ENCODE peak calls at places on chromosomes 13 and 19, in ten cellular contexts. One of them, this sample, is unnamed.

GRCh38 chr13:75365724-75366173 is 116.2 kb downstream of the TBC1D4 start:
- DNase-seq in cardiac muscle cell: no peak
- DNase-seq in breast epithelium: no peak
- DNase-seq in AG04450: peak
- DNase-seq in A549: peak
- DNase-seq in kidney: no peak
- DNase-seq in ascending aorta: no peak
- DNase-seq in CD8-positive, alpha-beta T cell: no peak
- DNase-seq in GM23338: peak
- DNase-seq in left ventricle myocardium inferior: no peak
- DNase-seq in this sample: no peak

GRCh38 chr19:51116736-51117135 is 8.0 kb upstream of the SIGLEC9 start:
- DNase-seq in A549: no peak
- DNase-seq in ascending aorta: no peak
- DNase-seq in breast epithelium: no peak
- DNase-seq in GM23338: no peak
- DNase-seq in AG04450: no peak
- DNase-seq in kidney: peak
- DNase-seq in left ventricle myocardium inferior: no peak
- DNase-seq in CD8-positive, alpha-beta T cell: no peak
- DNase-seq in cardiac muscle cell: no peak
- DNase-seq in this sample: no peak

GRCh38 chr13:27919934-27920676 is at the start of gene PDX1:
- DNase-seq in cardiac muscle cell: peak
- DNase-seq in GM23338: peak
- DNase-seq in ascending aorta: no peak
- DNase-seq in left ventricle myocardium inferior: peak
- DNase-seq in CD8-positive, alpha-beta T cell: no peak
- DNase-seq in breast epithelium: no peak
- DNase-seq in A549: no peak
- DNase-seq in AG04450: no peak
- DNase-seq in kidney: peak
- DNase-seq in this sample: no peak

GRCh38 chr13:88196106-88196505 is 524.9 kb downstream of the SLITRK5 start:
- DNase-seq in GM23338: no peak
- DNase-seq in left ventricle myocardium inferior: no peak
- DNase-seq in kidney: no peak
- DNase-seq in breast epithelium: no peak
- DNase-seq in A549: peak
- DNase-seq in cardiac muscle cell: no peak
- DNase-seq in ascending aorta: no peak
- DNase-seq in AG04450: no peak
- DNase-seq in CD8-positive, alpha-beta T cell: no peak
- DNase-seq in this sample: no peak

GRCh38 chr19:53908106-53908932 is 759 bp upstream of the CACNG7 start:
- DNase-seq in A549: peak
- DNase-seq in cardiac muscle cell: peak
- DNase-seq in CD8-positive, alpha-beta T cell: no peak
- DNase-seq in AG04450: peak
- DNase-seq in GM23338: peak
- DNase-seq in breast epithelium: no peak
- DNase-seq in kidney: no peak
- DNase-seq in left ventricle myocardium inferior: no peak
- DNase-seq in ascending aorta: no peak
- DNase-seq in this sample: peak

GRCh38 chr13:52459668-52460067 is 4.4 kb downstream of the CKAP2 start:
- DNase-seq in breast epithelium: no peak
- DNase-seq in A549: no peak
- DNase-seq in kidney: no peak
- DNase-seq in AG04450: peak
- DNase-seq in CD8-positive, alpha-beta T cell: no peak
- DNase-seq in cardiac muscle cell: no peak
- DNase-seq in left ventricle myocardium inferior: no peak
- DNase-seq in ascending aorta: no peak
- DNase-seq in GM23338: no peak
- DNase-seq in this sample: no peak

GRCh38 chr13:20497376-20497775 is 28.3 kb downstream of the CRYL1 start:
- DNase-seq in A549: no peak
- DNase-seq in left ventricle myocardium inferior: no peak
- DNase-seq in kidney: no peak
- DNase-seq in GM23338: no peak
- DNase-seq in cardiac muscle cell: no peak
- DNase-seq in AG04450: no peak
- DNase-seq in ascending aorta: no peak
- DNase-seq in CD8-positive, alpha-beta T cell: no peak
- DNase-seq in breast epithelium: no peak
- DNase-seq in this sample: no peak

GRCh38 chr19:44608391-44608821 is 5.0 kb upstream of the IGSF23 start:
- DNase-seq in cardiac muscle cell: no peak
- DNase-seq in left ventricle myocardium inferior: no peak
- DNase-seq in breast epithelium: no peak
- DNase-seq in GM23338: no peak
- DNase-seq in kidney: no peak
- DNase-seq in CD8-positive, alpha-beta T cell: no peak
- DNase-seq in AG04450: no peak
- DNase-seq in A549: no peak
- DNase-seq in ascending aorta: no peak
- DNase-seq in this sample: no peak

GRCh38 chr19:6226444-6227155 is 53.2 kb downstream of the MLLT1 start:
- DNase-seq in left ventricle myocardium inferior: no peak
- DNase-seq in A549: no peak
- DNase-seq in ascending aorta: no peak
- DNase-seq in kidney: peak
- DNase-seq in cardiac muscle cell: no peak
- DNase-seq in AG04450: no peak
- DNase-seq in CD8-positive, alpha-beta T cell: no peak
- DNase-seq in GM23338: no peak
- DNase-seq in breast epithelium: no peak
- DNase-seq in this sample: no peak

GRCh38 chr19:6481541-6482342 is at the start of gene DENND1C:
- DNase-seq in cardiac muscle cell: peak
- DNase-seq in CD8-positive, alpha-beta T cell: no peak
- DNase-seq in left ventricle myocardium inferior: no peak
- DNase-seq in kidney: peak
- DNase-seq in ascending aorta: no peak
- DNase-seq in A549: peak
- DNase-seq in AG04450: no peak
- DNase-seq in GM23338: peak
- DNase-seq in breast epithelium: no peak
- DNase-seq in this sample: peak

GRCh38 chr19:41936961-41937360 is 8.7 kb upstream of the ERFL start:
- DNase-seq in ascending aorta: no peak
- DNase-seq in left ventricle myocardium inferior: no peak
- DNase-seq in A549: no peak
- DNase-seq in AG04450: no peak
- DNase-seq in kidney: no peak
- DNase-seq in CD8-positive, alpha-beta T cell: no peak
- DNase-seq in cardiac muscle cell: no peak
- DNase-seq in breast epithelium: no peak
- DNase-seq in GM23338: peak
- DNase-seq in this sample: no peak

GRCh38 chr13:91270031-91270430 is 77.5 kb upstream of the MIR17HG start:
- DNase-seq in CD8-positive, alpha-beta T cell: no peak
- DNase-seq in ascending aorta: no peak
- DNase-seq in A549: no peak
- DNase-seq in AG04450: no peak
- DNase-seq in GM23338: no peak
- DNase-seq in kidney: no peak
- DNase-seq in breast epithelium: no peak
- DNase-seq in cardiac muscle cell: no peak
- DNase-seq in left ventricle myocardium inferior: no peak
- DNase-seq in this sample: no peak

GRCh38 chr19:42596391-42597071 is 1.8 kb upstream of the CEACAM8 start:
- DNase-seq in kidney: peak
- DNase-seq in cardiac muscle cell: peak
- DNase-seq in CD8-positive, alpha-beta T cell: no peak
- DNase-seq in left ventricle myocardium inferior: no peak
- DNase-seq in ascending aorta: no peak
- DNase-seq in GM23338: peak
- DNase-seq in A549: peak
- DNase-seq in AG04450: no peak
- DNase-seq in breast epithelium: no peak
- DNase-seq in this sample: peak

GRCh38 chr19:1289395-1290244 is 3.9 kb downstream of the EFNA2 start:
- DNase-seq in ascending aorta: no peak
- DNase-seq in CD8-positive, alpha-beta T cell: no peak
- DNase-seq in breast epithelium: no peak
- DNase-seq in GM23338: no peak
- DNase-seq in cardiac muscle cell: no peak
- DNase-seq in AG04450: no peak
- DNase-seq in A549: no peak
- DNase-seq in left ventricle myocardium inferior: no peak
- DNase-seq in kidney: peak
- DNase-seq in this sample: no peak
- TF ChIP-seq CTCF in ascending aorta: no peak
- TF ChIP-seq CTCF in CD8-positive, alpha-beta T cell: no peak
- TF ChIP-seq CTCF in breast epithelium: no peak
- TF ChIP-seq CTCF in GM23338: no peak
- TF ChIP-seq CTCF in cardiac muscle cell: no peak
- TF ChIP-seq CTCF in AG04450: no peak
- TF ChIP-seq CTCF in A549: no peak
- TF ChIP-seq CTCF in left ventricle myocardium inferior: no peak
- TF ChIP-seq CTCF in kidney: no peak
- TF ChIP-seq CTCF in this sample: no peak

GRCh38 chr19:58582985-58583384 is 9.8 kb upstream of the MZF1 start:
- DNase-seq in GM23338: no peak
- DNase-seq in A549: no peak
- DNase-seq in cardiac muscle cell: no peak
- DNase-seq in AG04450: no peak
- DNase-seq in ascending aorta: no peak
- DNase-seq in CD8-positive, alpha-beta T cell: no peak
- DNase-seq in breast epithelium: peak
- DNase-seq in left ventricle myocardium inferior: no peak
- DNase-seq in kidney: peak
- DNase-seq in this sample: no peak

GRCh38 chr19:58581227-58582141 is 8.3 kb upstream of the MZF1 start:
- DNase-seq in A549: peak
- DNase-seq in ascending aorta: peak
- DNase-seq in cardiac muscle cell: peak
- DNase-seq in breast epithelium: peak
- DNase-seq in kidney: peak
- DNase-seq in CD8-positive, alpha-beta T cell: peak
- DNase-seq in left ventricle myocardium inferior: peak
- DNase-seq in AG04450: peak
- DNase-seq in GM23338: peak
- DNase-seq in this sample: peak

GRCh38 chr19:58577581-58578429 is 4.7 kb upstream of the MZF1 start:
- DNase-seq in CD8-positive, alpha-beta T cell: no peak
- DNase-seq in ascending aorta: no peak
- DNase-seq in AG04450: no peak
- DNase-seq in GM23338: no peak
- DNase-seq in breast epithelium: peak
- DNase-seq in cardiac muscle cell: no peak
- DNase-seq in kidney: peak
- DNase-seq in left ventricle myocardium inferior: peak
- DNase-seq in A549: no peak
- DNase-seq in this sample: no peak

GRCh38 chr19:58578430-58578925 is 5.3 kb upstream of the MZF1 start:
- DNase-seq in CD8-positive, alpha-beta T cell: no peak
- DNase-seq in cardiac muscle cell: no peak
- DNase-seq in GM23338: no peak
- DNase-seq in A549: no peak
- DNase-seq in AG04450: no peak
- DNase-seq in kidney: peak
- DNase-seq in ascending aorta: no peak
- DNase-seq in left ventricle myocardium inferior: no peak
- DNase-seq in breast epithelium: peak
- DNase-seq in this sample: no peak

DNA sequence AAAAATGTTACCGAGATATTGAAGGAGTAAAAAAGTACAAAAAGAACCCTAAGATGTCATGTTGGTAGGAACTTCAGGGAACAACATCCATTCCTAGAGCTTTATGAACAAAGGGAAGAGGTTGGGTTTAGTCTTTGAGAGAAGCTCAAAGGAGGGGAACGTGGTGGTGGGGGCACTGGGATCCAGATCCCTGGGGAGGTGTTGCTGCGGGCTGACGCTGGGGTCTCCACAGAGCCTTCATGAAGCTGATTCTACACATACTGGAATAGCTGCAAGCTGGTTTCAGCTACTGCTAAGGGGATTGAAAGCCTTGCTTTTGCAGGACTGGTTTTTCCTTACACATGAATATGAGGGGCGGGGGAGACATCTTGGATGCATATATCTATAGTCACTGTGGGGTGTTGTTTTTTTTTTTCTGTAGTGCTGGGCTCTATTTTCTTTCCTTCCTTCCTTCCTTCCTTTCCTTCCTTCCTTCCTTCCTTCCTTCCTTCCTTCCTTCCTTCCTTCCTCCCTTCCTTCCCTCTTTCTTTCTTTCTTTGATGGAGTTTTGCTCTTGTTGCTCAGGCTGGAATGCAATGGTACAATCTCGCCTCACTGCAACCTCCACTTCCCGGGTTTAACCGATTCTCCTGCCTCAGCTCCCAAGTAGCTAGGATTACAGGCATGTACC is 6.5 kb upstream of the MZF1 start:
- DNase-seq in A549: no peak
- DNase-seq in GM23338: no peak
- DNase-seq in breast epithelium: no peak
- DNase-seq in left ventricle myocardium inferior: no peak
- DNase-seq in AG04450: no peak
- DNase-seq in cardiac muscle cell: no peak
- DNase-seq in ascending aorta: no peak
- DNase-seq in CD8-positive, alpha-beta T cell: no peak
- DNase-seq in kidney: peak
- DNase-seq in this sample: no peak
- H3K27ac ChIP-seq in A549: no peak
- H3K27ac ChIP-seq in GM23338: no peak
- H3K27ac ChIP-seq in breast epithelium: no peak
- H3K27ac ChIP-seq in left ventricle myocardium inferior: no peak
- H3K27ac ChIP-seq in AG04450: no peak
- H3K27ac ChIP-seq in cardiac muscle cell: peak
- H3K27ac ChIP-seq in ascending aorta: no peak
- H3K27ac ChIP-seq in CD8-positive, alpha-beta T cell: no peak
- H3K27ac ChIP-seq in kidney: no peak
- H3K27ac ChIP-seq in this sample: no peak

GRCh38 chr13:48783181-48783630 is 129.5 kb downstream of the CYSLTR2 start:
- DNase-seq in cardiac muscle cell: no peak
- DNase-seq in left ventricle myocardium inferior: peak
- DNase-seq in GM23338: no peak
- DNase-seq in ascending aorta: peak
- DNase-seq in AG04450: peak
- DNase-seq in CD8-positive, alpha-beta T cell: no peak
- DNase-seq in breast epithelium: no peak
- DNase-seq in kidney: peak
- DNase-seq in A549: peak
- DNase-seq in this sample: no peak
- TF ChIP-seq CTCF in cardiac muscle cell: peak
- TF ChIP-seq CTCF in left ventricle myocardium inferior: no peak
- TF ChIP-seq CTCF in GM23338: no peak
- TF ChIP-seq CTCF in ascending aorta: no peak
- TF ChIP-seq CTCF in AG04450: peak
- TF ChIP-seq CTCF in CD8-positive, alpha-beta T cell: no peak
- TF ChIP-seq CTCF in breast epithelium: no peak
- TF ChIP-seq CTCF in kidney: no peak
- TF ChIP-seq CTCF in A549: no peak
- TF ChIP-seq CTCF in this sample: no peak

DNA sequence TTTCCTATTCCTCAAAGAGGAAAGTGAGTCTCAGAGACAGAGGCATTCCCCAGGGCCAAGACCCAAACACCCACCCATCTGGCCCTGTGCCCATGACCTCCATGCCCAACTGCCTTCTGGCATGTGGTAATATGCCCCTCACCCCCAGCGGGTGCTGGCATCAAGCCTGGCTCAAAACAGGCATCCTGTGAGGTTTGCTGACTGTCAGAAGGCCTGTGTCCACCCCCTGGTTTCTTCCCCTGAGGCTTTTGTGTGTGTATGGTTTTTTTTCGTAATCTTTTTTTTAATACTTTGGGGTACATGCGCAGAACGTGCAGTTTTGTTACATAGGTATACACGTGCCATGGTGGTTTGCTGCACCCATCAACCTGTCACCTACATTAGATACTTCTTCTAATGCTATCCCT is 7.6 kb upstream of the KANK2 start:
- DNase-seq in ascending aorta: no peak
- DNase-seq in left ventricle myocardium inferior: no peak
- DNase-seq in GM23338: no peak
- DNase-seq in breast epithelium: no peak
- DNase-seq in AG04450: no peak
- DNase-seq in CD8-positive, alpha-beta T cell: no peak
- DNase-seq in kidney: peak
- DNase-seq in A549: no peak
- DNase-seq in cardiac muscle cell: no peak
- DNase-seq in this sample: no peak
- H3K27ac ChIP-seq in ascending aorta: peak
- H3K27ac ChIP-seq in left ventricle myocardium inferior: peak
- H3K27ac ChIP-seq in GM23338: no peak
- H3K27ac ChIP-seq in breast epithelium: peak
- H3K27ac ChIP-seq in AG04450: no peak
- H3K27ac ChIP-seq in CD8-positive, alpha-beta T cell: no peak
- H3K27ac ChIP-seq in kidney: no peak
- H3K27ac ChIP-seq in A549: no peak
- H3K27ac ChIP-seq in cardiac muscle cell: no peak
- H3K27ac ChIP-seq in this sample: no peak

This sample was measured in CD4-positive, alpha-beta T cell.